ENCODE peak calls at places on chromosomes 16 and 17, in six cellular contexts. N is glutamatergic neuron, D is psoas muscle, T is astrocyte of the cerebellum, L is sigmoid colon, J is HFF-Myc. I is an unnamed sample.
A peak's percentile ranks its signal among the peaks of the same experiment; 100 is the strongest.

GRCh38 chr16:60414617-60415016 is 1621.6 kb downstream of the CDH8 start:
- DNase-seq in T (no peak), D (no peak), L (no peak), J (no peak), N (no peak), I (no peak)

GRCh38 chr17:40325156-40326013 is 16.4 kb downstream of the RARA start:
- DNase-seq in D (peak; percentile 18), L (no peak), J (no peak), T (no peak), N (no peak), I (no peak)

GRCh38 chr17:19237389-19238166 is 412 bp downstream of the EPN2 start:
- DNase-seq in L (peak; percentile 80), D (peak; percentile 70), J (no peak), T (no peak), N (peak; percentile 53), I (no peak)

GRCh38 chr17:79095345-79096055 is 20.9 kb downstream of the ENGASE start:
- DNase-seq in N (no peak), J (no peak), L (no peak), T (no peak), D (no peak), I (no peak)

GRCh38 chr17:43816336-43817320 is 16.3 kb downstream of the MPP3 start:
- DNase-seq in T (no peak), N (no peak), D (no peak), L (peak; percentile 46), J (no peak), I (no peak)

GRCh38 chr17:29084476-29085148 is 41.7 kb downstream of the PIPOX start:
- DNase-seq in D (no peak), L (peak; percentile 83), N (no peak), T (no peak), J (peak; percentile 11), I (no peak)

GRCh38 chr17:74201250-74201649 is 2.2 kb upstream of the RPL38 start:
- DNase-seq in L (peak; percentile 89), N (no peak), J (no peak), D (no peak), T (no peak), I (no peak)

GRCh38 chr17:17304521-17304985 is 1.4 kb downstream of the NT5M start:
- DNase-seq in D (no peak), J (no peak), T (no peak), N (no peak), L (no peak), I (no peak)

GRCh38 chr17:2335726-2336214 is 487 bp downstream of the TSR1 start:
- DNase-seq in J (no peak), T (no peak), L (peak; percentile 56), D (no peak), N (no peak), I (no peak)

GRCh38 chr17:32102697-32103096 is 39.6 kb upstream of the RHOT1 start:
- DNase-seq in N (no peak), T (no peak), J (no peak), D (no peak), L (no peak), I (no peak)

GRCh38 chr16:86533076-86533475 is 22.0 kb downstream of the MTHFSD start:
- DNase-seq in L (peak; percentile 48), N (no peak), D (no peak), J (no peak), T (no peak), I (no peak)

GRCh38 chr17:2049333-2050245 is 5.3 kb upstream of the HIC1 start:
- DNase-seq in T (no peak), D (peak; percentile 90), N (peak; percentile 90), L (peak; percentile 92), J (no peak), I (peak; percentile 73)

GRCh38 chr17:35341465-35341992 is 31.9 kb downstream of the SLFN11 start:
- DNase-seq in L (no peak), J (no peak), T (no peak), D (no peak), N (no peak), I (no peak)

GRCh38 chr16:31713945-31714898 is 159.4 kb upstream of the ZNF267 start:
- DNase-seq in J (no peak), N (peak; percentile 79), D (no peak), T (no peak), L (no peak), I (peak; percentile 32)
- TF ChIP-seq CTCF in J (peak; percentile 37), N (peak; percentile 70), D (no peak), T (peak; percentile 12), L (no peak), I (peak; percentile 57)

GRCh38 chr17:9002610-9003354 is 18.5 kb upstream of the NTN1 start:
- DNase-seq in N (peak; percentile 74), L (no peak), J (no peak), T (no peak), D (peak; percentile 27), I (peak; percentile 47)
- TF ChIP-seq CTCF in N (peak; percentile 36), L (no peak), J (no peak), T (peak; percentile 34), D (no peak), I (peak; percentile 57)

DNA sequence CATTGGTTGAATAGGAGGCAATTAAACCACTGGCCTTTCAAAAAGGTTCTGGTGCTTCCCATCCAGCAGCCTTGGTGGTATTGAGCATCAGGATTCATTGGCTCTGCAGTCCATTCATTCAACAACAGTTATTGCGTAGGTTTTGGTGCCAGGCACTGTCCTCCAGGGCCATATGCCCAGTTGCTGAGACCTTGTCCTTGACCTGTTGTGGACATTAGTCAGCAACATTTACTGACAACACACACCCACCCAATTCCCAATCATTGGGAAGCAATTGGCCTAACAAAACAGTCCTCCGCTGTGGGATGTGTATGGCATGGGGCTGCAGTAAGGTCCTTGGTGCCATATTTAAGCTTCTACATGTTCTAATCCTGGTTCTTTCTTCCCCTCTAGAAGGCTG is 82.2 kb downstream of the AXIN2 start:
- DNase-seq in L (no peak), T (no peak), J (no peak), N (no peak), D (no peak), I (no peak)
- TF ChIP-seq CTCF in L (no peak), T (no peak), J (no peak), N (no peak), D (no peak), I (no peak)

DNA sequence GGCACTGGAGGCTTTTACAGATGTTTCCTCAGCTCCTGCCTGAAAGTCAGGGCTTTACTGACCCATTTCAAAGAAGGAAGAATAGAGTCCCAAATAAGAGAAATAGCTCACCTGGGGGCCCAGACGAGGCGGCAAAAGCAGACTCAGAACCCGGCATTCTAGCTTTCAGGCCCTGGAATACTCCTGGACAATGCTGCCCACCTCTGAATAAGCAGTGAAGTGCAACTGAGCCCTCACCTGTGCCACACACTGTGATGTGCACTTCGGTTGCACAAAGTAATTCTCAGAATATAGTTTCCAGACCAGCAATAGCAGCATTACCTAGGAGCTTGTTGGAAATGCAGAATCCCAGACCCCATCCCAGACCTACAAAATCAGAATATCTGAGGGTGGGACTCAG is 54.6 kb downstream of the ZNF423 start:
- DNase-seq in D (no peak), T (no peak), J (no peak), L (no peak), N (no peak), I (no peak)
- TF ChIP-seq CTCF in D (no peak), T (no peak), J (no peak), L (no peak), N (no peak), I (no peak)

GRCh38 chr17:50908860-50909764 is 43.0 kb upstream of the TOB1 start:
- DNase-seq in L (no peak), T (no peak), N (no peak), D (peak; percentile 57), J (no peak), I (no peak)
- TF ChIP-seq CTCF in L (no peak), T (no peak), N (no peak), D (no peak), J (no peak), I (peak; percentile 16)

GRCh38 chr17:61157246-61157887 is 242.3 kb upstream of the TBX2 start:
- DNase-seq in L (no peak), J (no peak), N (no peak), D (no peak), T (peak; percentile 29), I (no peak)
- TF ChIP-seq CTCF in L (no peak), J (no peak), N (no peak), D (no peak), T (peak; percentile 14), I (peak; percentile 38)

DNA sequence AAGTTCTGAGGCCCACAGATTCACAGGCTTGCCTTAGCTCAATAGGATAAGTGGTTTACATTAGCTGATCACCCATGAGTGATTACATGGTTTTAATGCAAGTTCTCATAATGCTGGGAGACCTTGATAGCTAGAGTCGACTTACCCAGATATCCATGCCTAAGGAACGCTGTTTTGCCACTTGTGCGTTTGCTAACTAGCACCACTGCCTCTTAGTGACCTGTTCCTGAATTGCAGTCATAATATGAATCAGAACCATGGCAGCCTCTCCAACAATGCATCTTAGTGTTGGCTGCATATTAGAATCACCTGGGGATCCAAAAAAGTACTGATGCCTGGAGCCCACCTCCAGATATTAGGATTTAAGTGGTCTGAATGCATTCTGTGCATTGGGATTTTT is 251.1 kb upstream of the CDH5 start:
- DNase-seq in D (no peak), J (no peak), T (no peak), N (no peak), L (no peak), I (no peak)
- TF ChIP-seq CTCF in D (no peak), J (peak; percentile 26), T (no peak), N (no peak), L (no peak), I (no peak)

GRCh38 chr17:54887787-54888186 is 12.9 kb upstream of the TOM1L1 start:
- DNase-seq in D (no peak), L (no peak), N (no peak), J (no peak), T (no peak), I (no peak)

GRCh38 chr17:54892360-54892759 is 8.3 kb upstream of the TOM1L1 start:
- DNase-seq in N (no peak), T (no peak), L (no peak), J (no peak), D (no peak), I (no peak)

GRCh38 chr17:54888254-54888653 is 12.4 kb upstream of the TOM1L1 start:
- DNase-seq in D (no peak), J (no peak), L (no peak), T (no peak), N (no peak), I (no peak)

GRCh38 chr17:54888981-54889380 is 11.7 kb upstream of the TOM1L1 start:
- DNase-seq in D (no peak), J (no peak), N (no peak), T (no peak), L (no peak), I (no peak)

GRCh38 chr17:54891176-54891821 is 9.4 kb upstream of the TOM1L1 start:
- DNase-seq in L (no peak), N (peak; percentile 22), D (no peak), J (peak; percentile 48), T (peak; percentile 48), I (peak; percentile 9)
- TF ChIP-seq CTCF in L (no peak), N (peak; percentile 62), D (peak; percentile 27), J (peak; percentile 28), T (peak; percentile 43), I (peak; percentile 75)

I was measured in neural crest cell.